ENCODE peak calls at places on chromosomes 3 and 15, in nine cellular contexts. N, U, H, Z, S, W, Q, P and R are unnamed samples.

GRCh38 chr3:39166134-39166710 is 12.8 kb upstream of the CSRNP1 start:
- DNase-seq in H (no peak), U (no peak), S (no peak), P (peak; percentile 92), W (no peak), N (no peak), Q (no peak), Z (no peak), R (peak; percentile 80)

GRCh38 chr3:114506622-114507300 is 212.9 kb downstream of the TIGIT start:
- DNase-seq in Z (no peak), P (peak; percentile 53), H (no peak), U (no peak), Q (no peak), S (no peak), N (no peak), W (no peak), R (peak; percentile 68)

GRCh38 chr15:45131510-45131909 is 1.7 kb downstream of the DUOX1 start:
- DNase-seq in H (no peak), S (no peak), Q (no peak), W (no peak), Z (no peak), P (no peak), U (no peak), N (no peak), R (no peak)

GRCh38 chr15:66707310-66708160 is 5.5 kb downstream of the SMAD6 start:
- DNase-seq in U (peak; percentile 79), S (no peak), N (no peak), H (no peak), W (no peak), Z (no peak), Q (no peak), P (no peak), R (no peak)

GRCh38 chr15:71069693-71070092 is 45.6 kb upstream of the THSD4 start:
- DNase-seq in Z (no peak), U (no peak), P (no peak), N (no peak), S (no peak), Q (no peak), W (no peak), H (no peak), R (no peak)

GRCh38 chr3:156547637-156548036 is 7.3 kb downstream of the SSR3 start:
- DNase-seq in P (peak; percentile 36), Q (no peak), N (no peak), U (no peak), H (no peak), W (no peak), Z (no peak), S (peak; percentile 64), R (no peak)

GRCh38 chr3:80190051-80190450 is 422.3 kb upstream of the ROBO1 start:
- DNase-seq in Z (no peak), U (no peak), W (no peak), P (peak; percentile 89), H (no peak), Q (no peak), N (no peak), S (no peak), R (peak; percentile 62)

GRCh38 chr3:877001-877400 is 215.8 kb upstream of the CNTN6 start:
- DNase-seq in U (no peak), W (no peak), Q (no peak), Z (no peak), H (no peak), S (no peak), N (no peak), P (peak; percentile 36), R (no peak)

GRCh38 chr3:86733257-86733656 is 257.7 kb downstream of the VGLL3 start:
- DNase-seq in W (no peak), Q (no peak), S (no peak), P (no peak), U (peak; percentile 83), H (no peak), Z (no peak), N (no peak), R (no peak)